ENCODE peak calls at places on chromosomes 5 and 9, in four cellular contexts. A is left ventricle myocardium superior, O is omental fat pad, X is adrenal gland. R is an unnamed sample.

GRCh38 chr9:135702002-135702721 is at the start of gene KCNT1:
- DNase-seq in A (peak; percentile 78), O (no peak), X (peak; percentile 36), R (no peak)

GRCh38 chr9:123871781-123872180 is 58.1 kb downstream of the DENND1A start:
- DNase-seq in A (no peak), O (no peak), X (no peak), R (no peak)

GRCh38 chr5:73792687-73793320 is 166.8 kb downstream of the ARHGEF28 start:
- DNase-seq in A (peak; percentile 74), O (peak; percentile 69), X (peak; percentile 61), R (peak; percentile 48)

GRCh38 chr9:124286292-124286931 is 28.7 kb downstream of the NEK6 start:
- DNase-seq in A (no peak), O (no peak), X (no peak), R (no peak)

GRCh38 chr9:135561391-135562234 is at the start of gene PAEP:
- DNase-seq in A (no peak), O (no peak), X (no peak), R (no peak)

GRCh38 chr9:36163049-36163839 is 5.9 kb upstream of the CCIN start:
- DNase-seq in A (peak; percentile 80), O (no peak), X (peak; percentile 96), R (peak; percentile 79)

GRCh38 chr5:9596833-9597232 is 33.3 kb downstream of the TAS2R1 start:
- DNase-seq in A (no peak), O (no peak), X (no peak), R (no peak)

GRCh38 chr5:35856186-35857003 is at the start of gene IL7R:
- DNase-seq in A (no peak), O (no peak), X (no peak), R (no peak)

GRCh38 chr9:137366891-137367381 is 56.0 kb downstream of the EXD3 start:
- DNase-seq in A (no peak), O (no peak), X (peak; percentile 6), R (no peak)

GRCh38 chr5:36444582-36444999 is 142.9 kb upstream of the RANBP3L start:
- DNase-seq in A (peak; percentile 35), O (no peak), X (peak; percentile 30), R (no peak)

GRCh38 chr5:153222956-153223355 is 267.5 kb upstream of the GRIA1 start:
- DNase-seq in A (no peak), O (no peak), X (no peak), R (no peak)

GRCh38 chr5:54804086-54804485 is 181.3 kb downstream of the ESM1 start:
- DNase-seq in A (no peak), O (no peak), X (no peak), R (no peak)

GRCh38 chr9:108761530-108762347 is 94.0 kb downstream of the ACTL7B start:
- DNase-seq in A (peak; percentile 58), O (no peak), X (peak; percentile 59), R (peak; percentile 48)

GRCh38 chr5:26847041-26847736 is 191.2 kb downstream of the CDH9 start:
- DNase-seq in A (no peak), O (no peak), X (no peak), R (no peak)

GRCh38 chr5:141848771-141849370 is 29.3 kb downstream of the PCDH1 start:
- DNase-seq in A (peak; percentile 65), O (peak; percentile 33), X (peak; percentile 38), R (no peak)

GRCh38 chr9:120477534-120478001 is 102.4 kb downstream of the CDK5RAP2 start:
- DNase-seq in A (peak; percentile 61), O (peak; percentile 42), X (peak; percentile 64), R (no peak)

R was measured in heart left ventricle.